ENCODE peak calls at places on chromosomes 16 and 17, in nine cellular contexts. X, L, G, Z, K, M, P, C and Y are unnamed samples.

GRCh38 chr17:44610871-44611270 is 45.4 kb upstream of the MEIOC start:
- DNase-seq in X (no peak), L (no peak), G (no peak), Z (no peak), K (no peak), M (peak; percentile 57), P (peak; percentile 46), C (peak; percentile 37), Y (no peak)

GRCh38 chr17:66379539-66379938 is 77.1 kb downstream of the PRKCA start:
- DNase-seq in X (no peak), L (no peak), G (no peak), Z (no peak), K (no peak), M (no peak), P (no peak), C (no peak), Y (no peak)

GRCh38 chr16:84303023-84303422 is 8.3 kb downstream of the WFDC1 start:
- DNase-seq in X (peak; percentile 76), L (no peak), G (no peak), Z (no peak), K (no peak), M (no peak), P (no peak), C (no peak), Y (no peak)

GRCh38 chr16:71467810-71468209 is 5.8 kb upstream of the ZNF23 start:
- DNase-seq in X (no peak), L (no peak), G (peak; percentile 4), Z (peak; percentile 38), K (no peak), M (no peak), P (peak; percentile 62), C (peak; percentile 42), Y (no peak)

GRCh38 chr17:78144146-78144719 is 2.0 kb upstream of the C17orf99 start:
- DNase-seq in X (peak; percentile 84), L (no peak), G (no peak), Z (no peak), K (no peak), M (peak; percentile 48), P (no peak), C (peak; percentile 76), Y (peak; percentile 76)

GRCh38 chr17:76141212-76142043 is at the start of gene FOXJ1:
- DNase-seq in X (peak; percentile 92), L (peak; percentile 77), G (peak; percentile 66), Z (peak; percentile 92), K (peak; percentile 44), M (peak; percentile 74), P (peak; percentile 88), C (peak; percentile 84), Y (peak; percentile 65)

GRCh38 chr16:3485821-3486505 is 9.3 kb downstream of the C16orf90 start:
- DNase-seq in X (no peak), L (no peak), G (no peak), Z (no peak), K (no peak), M (no peak), P (no peak), C (no peak), Y (no peak)

GRCh38 chr17:6843241-6843890 is 11.8 kb upstream of the TEKT1 start:
- DNase-seq in X (no peak), L (no peak), G (no peak), Z (peak; percentile 37), K (no peak), M (peak; percentile 50), P (peak; percentile 77), C (peak; percentile 78), Y (peak; percentile 31)

GRCh38 chr16:31202402-31203385 is at the start of gene PYCARD:
- DNase-seq in X (peak; percentile 74), L (no peak), G (no peak), Z (peak; percentile 37), K (no peak), M (peak; percentile 23), P (peak; percentile 31), C (peak; percentile 43), Y (no peak)

GRCh38 chr17:80845863-80846671 is 145.6 kb upstream of the CHMP6 start:
- DNase-seq in X (peak; percentile 58), L (no peak), G (no peak), Z (no peak), K (no peak), M (no peak), P (no peak), C (no peak), Y (no peak)

GRCh38 chr16:85086347-85087291 is 25.7 kb downstream of the CIBAR2 start:
- DNase-seq in X (peak; percentile 77), L (peak; percentile 57), G (peak; percentile 56), Z (peak; percentile 76), K (no peak), M (peak; percentile 45), P (peak; percentile 77), C (peak; percentile 75), Y (peak; percentile 80)

GRCh38 chr17:83025636-83026280 is 53.7 kb upstream of the METRNL start:
- DNase-seq in X (no peak), L (no peak), G (no peak), Z (no peak), K (no peak), M (no peak), P (no peak), C (no peak), Y (no peak)

GRCh38 chr16:67653131-67654068 is 6.7 kb downstream of the ACD start:
- DNase-seq in X (no peak), L (no peak), G (no peak), Z (no peak), K (no peak), M (no peak), P (no peak), C (no peak), Y (no peak)

GRCh38 chr16:11125936-11126335 is 130.1 kb downstream of the SOCS1 start:
- DNase-seq in X (no peak), L (no peak), G (no peak), Z (no peak), K (no peak), M (no peak), P (no peak), C (no peak), Y (no peak)

GRCh38 chr17:75763269-75763607 is 1.8 kb downstream of the GALK1 start:
- DNase-seq in X (no peak), L (no peak), G (no peak), Z (no peak), K (no peak), M (no peak), P (no peak), C (no peak), Y (no peak)

GRCh38 chr16:54926166-54926838 is 4.4 kb upstream of the IRX5 start:
- DNase-seq in X (no peak), L (no peak), G (no peak), Z (no peak), K (no peak), M (peak; percentile 74), P (no peak), C (peak; percentile 81), Y (peak; percentile 73)

GRCh38 chr17:45931677-45932076 is 37.3 kb downstream of the MAPT start:
- DNase-seq in X (no peak), L (no peak), G (no peak), Z (no peak), K (no peak), M (no peak), P (no peak), C (no peak), Y (no peak)

GRCh38 chr17:50103252-50103651 is 8.1 kb downstream of the PDK2 start:
- DNase-seq in X (no peak), L (no peak), G (no peak), Z (no peak), K (no peak), M (no peak), P (no peak), C (no peak), Y (no peak)